ENCODE peak calls at places on chromosomes 5 and 9, in eight cellular contexts. One of them, this sample, is unnamed.

GRCh38 chr5:14109771-14110170 is 33.4 kb upstream of the TRIO start:
- DNase-seq in H1: no peak
- DNase-seq in CD4-positive, CD25-positive, alpha-beta regulatory T cell: no peak
- DNase-seq in fibroblast of lung: peak; percentile 17
- DNase-seq in mucosa of descending colon: no peak
- DNase-seq in tibial artery: no peak
- DNase-seq in colonic mucosa: no peak
- DNase-seq in A549: peak; percentile 12
- DNase-seq in this sample: no peak

GRCh38 chr5:55585266-55585610 is 50.5 kb upstream of the PLPP1 start:
- DNase-seq in CD4-positive, CD25-positive, alpha-beta regulatory T cell: no peak
- DNase-seq in colonic mucosa: no peak
- DNase-seq in H1: no peak
- DNase-seq in fibroblast of lung: no peak
- DNase-seq in A549: no peak
- DNase-seq in tibial artery: no peak
- DNase-seq in mucosa of descending colon: no peak
- DNase-seq in this sample: no peak

GRCh38 chr9:89165341-89165740 is 13.3 kb downstream of the SHC3 start:
- DNase-seq in CD4-positive, CD25-positive, alpha-beta regulatory T cell: no peak
- DNase-seq in tibial artery: no peak
- DNase-seq in colonic mucosa: no peak
- DNase-seq in H1: no peak
- DNase-seq in fibroblast of lung: no peak
- DNase-seq in A549: no peak
- DNase-seq in mucosa of descending colon: no peak
- DNase-seq in this sample: no peak

GRCh38 chr5:176995896-176996767 is 10.4 kb downstream of the UIMC1 start:
- DNase-seq in colonic mucosa: no peak
- DNase-seq in CD4-positive, CD25-positive, alpha-beta regulatory T cell: no peak
- DNase-seq in fibroblast of lung: peak; percentile 60
- DNase-seq in H1: no peak
- DNase-seq in tibial artery: no peak
- DNase-seq in mucosa of descending colon: no peak
- DNase-seq in A549: peak; percentile 18
- DNase-seq in this sample: no peak

GRCh38 chr5:97245371-97245770 is 62.3 kb upstream of the RIOK2 start:
- DNase-seq in colonic mucosa: no peak
- DNase-seq in CD4-positive, CD25-positive, alpha-beta regulatory T cell: no peak
- DNase-seq in fibroblast of lung: no peak
- DNase-seq in mucosa of descending colon: no peak
- DNase-seq in tibial artery: no peak
- DNase-seq in A549: no peak
- DNase-seq in H1: no peak
- DNase-seq in this sample: no peak

GRCh38 chr5:150001660-150002493 is 1.3 kb downstream of the HMGXB3 start:
- DNase-seq in fibroblast of lung: peak; percentile 78
- DNase-seq in A549: peak; percentile 76
- DNase-seq in tibial artery: no peak
- DNase-seq in colonic mucosa: peak; percentile 63
- DNase-seq in CD4-positive, CD25-positive, alpha-beta regulatory T cell: peak; percentile 92
- DNase-seq in H1: no peak
- DNase-seq in mucosa of descending colon: peak; percentile 55
- DNase-seq in this sample: peak; percentile 39

GRCh38 chr9:78860806-78861475 is 564.0 kb downstream of the PSAT1 start:
- DNase-seq in A549: no peak
- DNase-seq in tibial artery: no peak
- DNase-seq in CD4-positive, CD25-positive, alpha-beta regulatory T cell: no peak
- DNase-seq in H1: no peak
- DNase-seq in fibroblast of lung: peak; percentile 67
- DNase-seq in mucosa of descending colon: no peak
- DNase-seq in colonic mucosa: no peak
- DNase-seq in this sample: no peak

GRCh38 chr5:155943516-155944407 is 383.2 kb upstream of the SGCD start:
- DNase-seq in tibial artery: no peak
- DNase-seq in A549: peak; percentile 70
- DNase-seq in fibroblast of lung: peak; percentile 60
- DNase-seq in CD4-positive, CD25-positive, alpha-beta regulatory T cell: peak; percentile 47
- DNase-seq in H1: no peak
- DNase-seq in mucosa of descending colon: peak; percentile 70
- DNase-seq in colonic mucosa: peak; percentile 36
- DNase-seq in this sample: peak; percentile 27

GRCh38 chr9:131733601-131734061 is 6.2 kb downstream of the RAPGEF1 start:
- DNase-seq in tibial artery: peak; percentile 72
- DNase-seq in CD4-positive, CD25-positive, alpha-beta regulatory T cell: peak; percentile 43
- DNase-seq in H1: no peak
- DNase-seq in mucosa of descending colon: peak; percentile 38
- DNase-seq in fibroblast of lung: peak; percentile 94
- DNase-seq in A549: peak; percentile 88
- DNase-seq in colonic mucosa: peak; percentile 64
- DNase-seq in this sample: no peak

GRCh38 chr5:42583322-42583721 is 160.1 kb downstream of the GHR start:
- DNase-seq in tibial artery: peak; percentile 77
- DNase-seq in fibroblast of lung: peak; percentile 69
- DNase-seq in H1: no peak
- DNase-seq in A549: peak; percentile 58
- DNase-seq in colonic mucosa: peak; percentile 65
- DNase-seq in mucosa of descending colon: peak; percentile 82
- DNase-seq in CD4-positive, CD25-positive, alpha-beta regulatory T cell: peak; percentile 45
- DNase-seq in this sample: peak; percentile 22

GRCh38 chr5:59034498-59035186 is 451.8 kb downstream of the RAB3C start:
- DNase-seq in H1: no peak
- DNase-seq in CD4-positive, CD25-positive, alpha-beta regulatory T cell: peak; percentile 62
- DNase-seq in fibroblast of lung: peak; percentile 88
- DNase-seq in colonic mucosa: no peak
- DNase-seq in tibial artery: no peak
- DNase-seq in mucosa of descending colon: no peak
- DNase-seq in A549: peak; percentile 81
- DNase-seq in this sample: no peak

GRCh38 chr9:113966394-113966793 is 90.3 kb downstream of the ZNF618 start:
- DNase-seq in H1: no peak
- DNase-seq in fibroblast of lung: no peak
- DNase-seq in colonic mucosa: peak; percentile 89
- DNase-seq in tibial artery: no peak
- DNase-seq in A549: no peak
- DNase-seq in CD4-positive, CD25-positive, alpha-beta regulatory T cell: no peak
- DNase-seq in mucosa of descending colon: peak; percentile 91
- DNase-seq in this sample: no peak

GRCh38 chr5:34499001-34499734 is 157.0 kb upstream of the RAI14 start:
- DNase-seq in colonic mucosa: no peak
- DNase-seq in tibial artery: no peak
- DNase-seq in A549: peak; percentile 31
- DNase-seq in CD4-positive, CD25-positive, alpha-beta regulatory T cell: peak; percentile 33
- DNase-seq in mucosa of descending colon: no peak
- DNase-seq in H1: no peak
- DNase-seq in fibroblast of lung: peak; percentile 89
- DNase-seq in this sample: no peak

GRCh38 chr9:34087370-34087769 is 38.7 kb upstream of the UBAP2 start:
- DNase-seq in mucosa of descending colon: no peak
- DNase-seq in colonic mucosa: no peak
- DNase-seq in H1: no peak
- DNase-seq in fibroblast of lung: no peak
- DNase-seq in A549: no peak
- DNase-seq in tibial artery: no peak
- DNase-seq in CD4-positive, CD25-positive, alpha-beta regulatory T cell: no peak
- DNase-seq in this sample: no peak

GRCh38 chr5:4896328-4896727 is 243.8 kb upstream of the ADAMTS16 start:
- DNase-seq in mucosa of descending colon: no peak
- DNase-seq in tibial artery: no peak
- DNase-seq in H1: no peak
- DNase-seq in CD4-positive, CD25-positive, alpha-beta regulatory T cell: no peak
- DNase-seq in A549: no peak
- DNase-seq in colonic mucosa: no peak
- DNase-seq in fibroblast of lung: no peak
- DNase-seq in this sample: no peak

GRCh38 chr5:68027519-68027918 is 188.0 kb upstream of the PIK3R1 start:
- DNase-seq in fibroblast of lung: peak; percentile 74
- DNase-seq in CD4-positive, CD25-positive, alpha-beta regulatory T cell: no peak
- DNase-seq in H1: no peak
- DNase-seq in tibial artery: no peak
- DNase-seq in A549: no peak
- DNase-seq in colonic mucosa: no peak
- DNase-seq in mucosa of descending colon: peak; percentile 17
- DNase-seq in this sample: no peak

GRCh38 chr9:107976767-107977166 is 487.2 kb upstream of the KLF4 start:
- DNase-seq in fibroblast of lung: peak; percentile 76
- DNase-seq in tibial artery: peak; percentile 83
- DNase-seq in colonic mucosa: peak; percentile 88
- DNase-seq in CD4-positive, CD25-positive, alpha-beta regulatory T cell: no peak
- DNase-seq in H1: no peak
- DNase-seq in mucosa of descending colon: peak; percentile 85
- DNase-seq in A549: no peak
- DNase-seq in this sample: peak; percentile 28

GRCh38 chr9:108783318-108784127 is 72.3 kb downstream of the ACTL7B start:
- DNase-seq in colonic mucosa: no peak
- DNase-seq in fibroblast of lung: no peak
- DNase-seq in tibial artery: no peak
- DNase-seq in H1: no peak
- DNase-seq in CD4-positive, CD25-positive, alpha-beta regulatory T cell: no peak
- DNase-seq in A549: no peak
- DNase-seq in mucosa of descending colon: no peak
- DNase-seq in this sample: no peak

GRCh38 chr9:129773262-129774048 is 20.6 kb upstream of the PTGES start:
- DNase-seq in A549: peak; percentile 94
- DNase-seq in fibroblast of lung: peak; percentile 95
- DNase-seq in CD4-positive, CD25-positive, alpha-beta regulatory T cell: no peak
- DNase-seq in colonic mucosa: no peak
- DNase-seq in H1: no peak
- DNase-seq in mucosa of descending colon: no peak
- DNase-seq in tibial artery: peak; percentile 69
- DNase-seq in this sample: no peak

GRCh38 chr9:73575071-73575470 is 423.4 kb downstream of the ANXA1 start:
- DNase-seq in mucosa of descending colon: no peak
- DNase-seq in H1: no peak
- DNase-seq in A549: no peak
- DNase-seq in colonic mucosa: no peak
- DNase-seq in CD4-positive, CD25-positive, alpha-beta regulatory T cell: no peak
- DNase-seq in tibial artery: no peak
- DNase-seq in fibroblast of lung: no peak
- DNase-seq in this sample: no peak

GRCh38 chr5:110853267-110853666 is 114.5 kb downstream of the SLC25A46 start:
- DNase-seq in tibial artery: no peak
- DNase-seq in fibroblast of lung: peak; percentile 31
- DNase-seq in CD4-positive, CD25-positive, alpha-beta regulatory T cell: no peak
- DNase-seq in A549: no peak
- DNase-seq in H1: no peak
- DNase-seq in mucosa of descending colon: no peak
- DNase-seq in colonic mucosa: no peak
- DNase-seq in this sample: no peak

GRCh38 chr5:37792976-37793328 is 46.9 kb downstream of the GDNF start:
- DNase-seq in colonic mucosa: no peak
- DNase-seq in tibial artery: no peak
- DNase-seq in CD4-positive, CD25-positive, alpha-beta regulatory T cell: no peak
- DNase-seq in fibroblast of lung: peak; percentile 61
- DNase-seq in mucosa of descending colon: no peak
- DNase-seq in A549: no peak
- DNase-seq in H1: no peak
- DNase-seq in this sample: no peak

GRCh38 chr5:10700516-10700915 is 60.5 kb downstream of the DAP start:
- DNase-seq in fibroblast of lung: no peak
- DNase-seq in CD4-positive, CD25-positive, alpha-beta regulatory T cell: no peak
- DNase-seq in mucosa of descending colon: no peak
- DNase-seq in A549: no peak
- DNase-seq in colonic mucosa: no peak
- DNase-seq in H1: no peak
- DNase-seq in tibial artery: no peak
- DNase-seq in this sample: no peak
- H3K4me1 ChIP-seq in fibroblast of lung: peaks cover 21% of the 10 kb centered on the region
- H3K4me1 ChIP-seq in CD4-positive, CD25-positive, alpha-beta regulatory T cell: peaks cover 9% of the 10 kb centered on the region
- H3K4me1 ChIP-seq in mucosa of descending colon: peaks cover 19% of the 10 kb centered on the region
- H3K4me1 ChIP-seq in A549: peaks cover 24% of the 10 kb centered on the region
- H3K4me1 ChIP-seq in colonic mucosa: peaks cover 2% of the 10 kb centered on the region
- H3K4me1 ChIP-seq in H1: peaks cover 7% of the 10 kb centered on the region
- H3K4me1 ChIP-seq in tibial artery: peaks cover 19% of the 10 kb centered on the region
- H3K4me1 ChIP-seq in this sample: peaks cover 39% of the 10 kb centered on the region

DNA sequence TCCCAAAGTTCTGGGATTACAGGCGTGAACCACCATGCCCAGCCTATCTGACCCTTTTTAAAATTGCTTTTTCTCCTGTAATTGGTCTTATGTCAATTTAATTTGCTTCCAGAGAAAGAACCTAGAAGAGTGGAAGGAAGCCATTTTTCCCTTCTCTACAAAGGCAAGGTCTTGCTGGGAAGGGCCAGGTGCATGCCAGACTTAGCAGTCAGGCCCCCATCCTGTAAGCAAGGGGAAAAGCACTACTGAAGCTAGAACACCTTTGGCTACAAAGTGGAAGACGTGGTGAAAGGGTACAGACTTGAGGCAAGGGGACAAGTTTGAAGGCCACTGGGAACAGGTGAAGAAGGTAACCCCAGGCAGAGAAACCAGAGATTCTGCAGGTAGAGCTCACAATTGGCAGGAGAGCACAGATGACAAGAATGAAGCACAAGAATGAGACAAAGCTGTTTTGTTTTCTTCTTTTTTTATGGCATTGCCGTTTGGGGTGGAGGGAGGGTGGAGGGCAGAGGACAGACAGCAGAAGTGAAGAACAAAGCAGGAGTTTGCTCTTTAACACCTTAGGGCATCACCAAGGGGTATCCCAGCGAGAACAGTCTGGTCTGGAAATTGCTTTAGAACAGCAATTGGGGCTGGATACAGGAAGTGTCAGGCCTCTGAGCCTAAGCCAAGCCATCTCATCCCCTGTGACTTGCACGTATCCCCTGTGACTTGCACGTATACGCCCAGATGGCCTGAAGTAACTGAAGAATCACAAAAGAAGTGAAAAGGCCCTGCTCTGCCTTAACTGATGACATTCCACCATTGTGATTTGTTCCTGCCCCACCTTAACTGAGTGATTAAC is 72.8 kb downstream of the SERINC5 start:
- DNase-seq in colonic mucosa: peak; percentile 46
- DNase-seq in A549: peak; percentile 12
- DNase-seq in tibial artery: no peak
- DNase-seq in CD4-positive, CD25-positive, alpha-beta regulatory T cell: peak; percentile 67
- DNase-seq in fibroblast of lung: no peak
- DNase-seq in mucosa of descending colon: peak; percentile 31
- DNase-seq in H1: peak; percentile 47
- DNase-seq in this sample: no peak
- H3K4me1 ChIP-seq in colonic mucosa: peaks cover 27% of the 10 kb centered on the region
- H3K4me1 ChIP-seq in A549: peaks cover 68% of the 10 kb centered on the region
- H3K4me1 ChIP-seq in tibial artery: no peaks in the 10 kb centered on the region
- H3K4me1 ChIP-seq in CD4-positive, CD25-positive, alpha-beta regulatory T cell: peaks cover 75% of the 10 kb centered on the region
- H3K4me1 ChIP-seq in fibroblast of lung: no peaks in the 10 kb centered on the region
- H3K4me1 ChIP-seq in mucosa of descending colon: peaks cover 73% of the 10 kb centered on the region
- H3K4me1 ChIP-seq in H1: peaks cover 29% of the 10 kb centered on the region
- H3K4me1 ChIP-seq in this sample: peaks cover 49% of the 10 kb centered on the region

GRCh38 chr9:95032580-95033298 is 284.8 kb downstream of the FANCC start:
- DNase-seq in fibroblast of lung: no peak
- DNase-seq in tibial artery: no peak
- DNase-seq in colonic mucosa: no peak
- DNase-seq in mucosa of descending colon: no peak
- DNase-seq in H1: no peak
- DNase-seq in CD4-positive, CD25-positive, alpha-beta regulatory T cell: no peak
- DNase-seq in A549: no peak
- DNase-seq in this sample: no peak
- H3K4me1 ChIP-seq in fibroblast of lung: peaks cover 10% of the 10 kb centered on the region
- H3K4me1 ChIP-seq in tibial artery: peaks cover 74% of the 10 kb centered on the region
- H3K4me1 ChIP-seq in colonic mucosa: no peaks in the 10 kb centered on the region
- H3K4me1 ChIP-seq in mucosa of descending colon: peaks cover 36% of the 10 kb centered on the region
- H3K4me1 ChIP-seq in H1: no peaks in the 10 kb centered on the region
- H3K4me1 ChIP-seq in CD4-positive, CD25-positive, alpha-beta regulatory T cell: no peaks in the 10 kb centered on the region
- H3K4me1 ChIP-seq in A549: peaks cover 99% of the 10 kb centered on the region
- H3K4me1 ChIP-seq in this sample: peaks cover 87% of the 10 kb centered on the region

GRCh38 chr5:172546196-172546595 is 91.9 kb upstream of the SH3PXD2B start:
- DNase-seq in CD4-positive, CD25-positive, alpha-beta regulatory T cell: no peak
- DNase-seq in H1: no peak
- DNase-seq in colonic mucosa: no peak
- DNase-seq in A549: no peak
- DNase-seq in mucosa of descending colon: no peak
- DNase-seq in tibial artery: peak; percentile 16
- DNase-seq in fibroblast of lung: no peak
- DNase-seq in this sample: no peak
- H3K4me1 ChIP-seq in CD4-positive, CD25-positive, alpha-beta regulatory T cell: no peaks in the 10 kb centered on the region
- H3K4me1 ChIP-seq in H1: no peaks in the 10 kb centered on the region
- H3K4me1 ChIP-seq in colonic mucosa: no peaks in the 10 kb centered on the region
- H3K4me1 ChIP-seq in A549: no peaks in the 10 kb centered on the region
- H3K4me1 ChIP-seq in mucosa of descending colon: peaks cover 2% of the 10 kb centered on the region
- H3K4me1 ChIP-seq in tibial artery: no peaks in the 10 kb centered on the region
- H3K4me1 ChIP-seq in fibroblast of lung: no peaks in the 10 kb centered on the region
- H3K4me1 ChIP-seq in this sample: peaks cover 29% of the 10 kb centered on the region

This sample was measured in heart right ventricle.